ENCODE peak calls at places on chromosome 1, in six cellular contexts. D is A549, J is HepG2, N is K562, Z is endothelial cell of umbilical vein, E is GM12878. R is an unnamed sample.

GRCh38 chr1:202193614-202194327 is at the start of gene LGR6:
- DNase-seq in Z (no peak), J (no peak), D (no peak), E (no peak), N (no peak), R (no peak)

GRCh38 chr1:108573183-108573582 is 13.3 kb downstream of the EEIG2 start:
- DNase-seq in E (no peak), J (no peak), Z (no peak), D (no peak), N (no peak), R (no peak)

GRCh38 chr1:225482489-225482950 is 54.7 kb upstream of the LBR start:
- DNase-seq in Z (no peak), N (no peak), E (no peak), J (no peak), D (no peak), R (no peak)

GRCh38 chr1:67816096-67816493 is 17.2 kb downstream of the GNG12 start:
- DNase-seq in E (no peak), Z (no peak), N (no peak), J (no peak), D (no peak), R (no peak)

GRCh38 chr1:52186449-52186848 is 44.6 kb downstream of the ZFYVE9 start:
- DNase-seq in J (no peak), N (no peak), D (no peak), Z (no peak), E (no peak), R (no peak)

GRCh38 chr1:52288286-52288685 is 77.7 kb downstream of the CC2D1B start:
- DNase-seq in N (no peak), J (no peak), Z (no peak), D (peak), E (no peak), R (peak)

GRCh38 chr1:22872971-22873664 is 99.5 kb downstream of the LACTBL1 start:
- DNase-seq in D (no peak), N (no peak), Z (no peak), E (no peak), J (no peak), R (peak)

GRCh38 chr1:231612393-231613089 is 14.0 kb upstream of the DISC1 start:
- DNase-seq in E (peak), Z (no peak), J (no peak), N (no peak), D (no peak), R (peak)

GRCh38 chr1:203880606-203881005 is 19.2 kb downstream of the SNRPE start:
- DNase-seq in Z (no peak), E (no peak), N (no peak), D (no peak), J (no peak), R (no peak)

GRCh38 chr1:110690966-110691365 is 16.2 kb upstream of the KCNA3 start:
- DNase-seq in E (no peak), J (no peak), D (no peak), Z (no peak), N (no peak), R (no peak)

GRCh38 chr1:225454733-225455132 is 26.9 kb upstream of the LBR start:
- DNase-seq in D (peak), E (no peak), Z (peak), J (no peak), N (peak), R (peak)

GRCh38 chr1:243218059-243218458 is 37.0 kb downstream of the CEP170 start:
- DNase-seq in E (no peak), Z (no peak), J (no peak), N (no peak), D (no peak), R (no peak)

DNA sequence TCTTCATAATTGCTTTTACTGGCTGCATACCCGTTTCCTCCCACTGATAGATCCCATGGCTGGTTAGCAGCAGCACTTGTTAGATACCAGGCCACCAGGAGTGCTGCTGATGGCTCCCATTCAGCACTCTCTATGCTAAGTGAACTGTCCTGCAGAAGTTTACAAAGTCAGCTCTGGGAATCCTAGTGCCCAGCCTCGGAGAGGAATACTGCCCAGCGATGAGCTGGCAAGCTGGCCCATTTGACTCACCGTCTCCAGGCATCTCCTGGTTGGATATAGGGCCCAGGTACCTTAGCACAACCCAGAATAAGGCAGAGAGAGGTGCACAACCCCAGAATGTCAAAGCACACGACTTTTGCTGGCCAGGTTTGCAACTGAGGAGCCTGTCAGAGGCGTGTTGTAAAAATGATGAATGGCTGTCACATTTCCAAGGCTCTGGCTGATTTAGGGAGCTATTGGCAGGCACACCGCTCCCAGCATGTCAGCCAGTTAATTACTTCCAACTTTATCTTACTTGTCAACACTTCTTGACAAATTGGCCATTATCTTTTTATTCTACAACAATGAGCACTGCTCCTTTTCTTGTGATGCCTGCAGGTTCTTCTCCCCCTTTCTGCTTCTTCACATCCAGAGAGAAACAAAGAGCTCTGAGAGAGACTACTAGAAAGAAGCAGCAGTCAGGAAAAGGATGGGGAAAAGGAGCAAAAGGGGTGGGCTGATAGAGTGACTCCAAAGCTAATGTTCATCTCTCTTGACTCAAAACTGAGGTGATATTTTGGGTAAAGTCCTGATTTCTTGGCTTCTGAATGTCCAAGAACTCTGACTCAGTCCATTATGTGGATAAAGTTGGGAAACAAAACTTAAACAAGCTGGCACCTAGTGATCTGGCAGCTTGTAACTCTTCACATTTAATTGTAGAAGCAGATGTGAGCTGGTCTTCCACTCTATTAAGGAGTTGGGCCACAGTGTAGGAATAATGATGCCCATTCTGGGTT is 10.8 kb upstream of the ANGPTL7 start:
- DNase-seq in Z (no peak), E (no peak), J (no peak), N (no peak), D (no peak), R (no peak)
- TF ChIP-seq MYC in Z (no peak), E (no peak), J (no peak), N (no peak), D (no peak), R (no peak)

GRCh38 chr1:228546541-228547463 is 59.6 kb downstream of the RNF187 start:
- DNase-seq in N (no peak), J (no peak), E (no peak), Z (no peak), D (no peak), R (no peak)
- TF ChIP-seq MYC in N (no peak), J (no peak), E (no peak), Z (no peak), D (no peak), R (no peak)

DNA sequence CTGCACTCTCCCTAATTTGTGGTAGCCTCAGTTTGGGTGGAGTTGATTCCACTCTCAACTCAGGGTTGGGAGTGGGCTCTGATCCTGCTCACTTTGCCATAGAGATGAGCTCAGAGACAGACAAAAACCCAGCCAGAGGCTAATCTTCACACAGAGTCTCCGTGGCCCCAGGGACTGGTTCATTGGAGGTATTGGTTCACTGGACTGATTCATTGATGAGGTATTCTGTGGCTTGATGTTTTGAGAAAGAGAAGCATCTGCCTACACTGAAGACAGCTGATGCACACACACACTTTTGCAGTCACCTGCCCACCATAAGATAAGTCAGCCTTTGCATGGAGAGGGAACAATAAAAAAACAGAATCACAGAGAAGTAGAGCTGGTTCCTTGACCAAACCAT is 183.8 kb downstream of the AJAP1 start:
- DNase-seq in J (no peak), E (no peak), N (no peak), Z (no peak), D (no peak), R (no peak)
- TF ChIP-seq MYC in J (no peak), E (no peak), N (no peak), Z (no peak), D (no peak), R (no peak)

GRCh38 chr1:55702064-55702463 is 486.9 kb upstream of the USP24 start:
- DNase-seq in D (peak), E (no peak), N (peak), J (peak), Z (peak), R (peak)
- TF ChIP-seq MYC in D (no peak), E (no peak), N (no peak), J (no peak), Z (no peak), R (no peak)

DNA sequence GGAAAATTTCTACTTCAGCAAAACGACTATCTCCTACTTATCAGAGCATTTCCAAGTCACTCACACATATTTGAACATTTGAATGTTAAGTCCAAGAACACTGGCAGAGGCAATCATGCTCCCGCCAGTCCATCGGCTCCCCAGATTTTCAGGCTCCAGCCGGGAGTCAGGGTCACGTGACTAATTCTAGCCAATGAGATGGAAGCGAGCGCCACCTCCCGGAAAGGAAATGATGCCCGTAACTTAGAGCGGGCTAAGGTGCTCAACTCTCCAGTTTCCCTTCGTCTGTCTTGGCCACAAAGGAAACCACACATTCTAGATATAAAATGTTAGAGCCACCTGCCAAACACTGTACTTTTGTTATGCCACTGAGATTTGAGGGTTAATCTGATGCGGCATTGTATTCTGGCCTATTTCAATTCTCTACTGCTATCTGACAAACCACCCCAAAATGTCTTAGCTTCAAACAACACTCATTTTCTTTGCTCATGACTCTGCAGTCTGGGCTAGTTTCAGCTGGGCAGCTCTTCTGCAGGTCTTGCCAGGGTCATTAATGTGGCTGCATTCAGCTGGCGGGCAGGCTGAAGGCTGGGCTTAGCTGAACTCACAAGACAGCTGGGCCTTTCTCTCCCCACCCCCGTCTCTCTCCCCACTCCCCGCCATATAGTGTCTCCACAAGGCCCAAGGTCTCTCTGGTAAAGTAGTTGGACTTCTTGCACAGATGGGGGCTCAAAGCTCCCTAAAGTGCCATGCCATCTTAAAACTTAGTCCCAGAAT is 16.5 kb upstream of the LHX4 start:
- DNase-seq in N (peak), E (peak), J (no peak), D (peak), Z (peak), R (no peak)
- TF ChIP-seq MYC in N (peak), E (no peak), J (no peak), D (no peak), Z (no peak), R (no peak)

R was measured in NB4.